ENCODE peak calls at places on chromosome 9, in eight cellular contexts. One of them, this sample, is unnamed. For H3K36me3 and H3K27me3, the result is how much of the 10 kb centered on the place peaks cover.

GRCh38 chr9:123287639-123288038 is 19.3 kb upstream of the STRBP start:
- DNase-seq in fibroblast of lung: no peak
- DNase-seq in breast epithelium: no peak
- DNase-seq in endothelial cell of umbilical vein: no peak
- DNase-seq in upper lobe of right lung: no peak
- DNase-seq in colonic mucosa: no peak
- DNase-seq in sigmoid colon: no peak
- DNase-seq in right lobe of liver: no peak
- DNase-seq in this sample: no peak

GRCh38 chr9:96169488-96169887 is 132.5 kb downstream of the HSD17B3 start:
- DNase-seq in fibroblast of lung: peak
- DNase-seq in right lobe of liver: no peak
- DNase-seq in endothelial cell of umbilical vein: no peak
- DNase-seq in breast epithelium: no peak
- DNase-seq in upper lobe of right lung: no peak
- DNase-seq in colonic mucosa: peak
- DNase-seq in sigmoid colon: peak
- DNase-seq in this sample: no peak

GRCh38 chr9:18499987-18500386 is 26.0 kb downstream of the ADAMTSL1 start:
- DNase-seq in breast epithelium: no peak
- DNase-seq in colonic mucosa: no peak
- DNase-seq in upper lobe of right lung: no peak
- DNase-seq in sigmoid colon: no peak
- DNase-seq in endothelial cell of umbilical vein: no peak
- DNase-seq in fibroblast of lung: peak
- DNase-seq in right lobe of liver: no peak
- DNase-seq in this sample: no peak

GRCh38 chr9:37840560-37841194 is 40.1 kb downstream of the DCAF10 start:
- DNase-seq in upper lobe of right lung: no peak
- DNase-seq in fibroblast of lung: peak
- DNase-seq in breast epithelium: no peak
- DNase-seq in sigmoid colon: no peak
- DNase-seq in endothelial cell of umbilical vein: peak
- DNase-seq in colonic mucosa: no peak
- DNase-seq in right lobe of liver: no peak
- DNase-seq in this sample: peak

GRCh38 chr9:14403112-14403511 is 89.2 kb upstream of the NFIB start:
- DNase-seq in breast epithelium: no peak
- DNase-seq in fibroblast of lung: no peak
- DNase-seq in upper lobe of right lung: no peak
- DNase-seq in right lobe of liver: no peak
- DNase-seq in sigmoid colon: no peak
- DNase-seq in endothelial cell of umbilical vein: no peak
- DNase-seq in colonic mucosa: no peak
- DNase-seq in this sample: no peak

GRCh38 chr9:72772641-72773040 is 180.2 kb downstream of the ALDH1A1 start:
- DNase-seq in colonic mucosa: no peak
- DNase-seq in fibroblast of lung: peak
- DNase-seq in endothelial cell of umbilical vein: no peak
- DNase-seq in breast epithelium: no peak
- DNase-seq in sigmoid colon: no peak
- DNase-seq in upper lobe of right lung: no peak
- DNase-seq in right lobe of liver: no peak
- DNase-seq in this sample: no peak

GRCh38 chr9:137433349-137433915 is 7.7 kb downstream of the ENTPD8 start:
- DNase-seq in sigmoid colon: no peak
- DNase-seq in right lobe of liver: no peak
- DNase-seq in upper lobe of right lung: peak
- DNase-seq in colonic mucosa: no peak
- DNase-seq in fibroblast of lung: no peak
- DNase-seq in endothelial cell of umbilical vein: no peak
- DNase-seq in breast epithelium: no peak
- DNase-seq in this sample: no peak

GRCh38 chr9:80664327-80665210 is 1024.8 kb downstream of the TLE1 start:
- DNase-seq in upper lobe of right lung: no peak
- DNase-seq in breast epithelium: no peak
- DNase-seq in right lobe of liver: no peak
- DNase-seq in fibroblast of lung: peak
- DNase-seq in colonic mucosa: no peak
- DNase-seq in sigmoid colon: no peak
- DNase-seq in endothelial cell of umbilical vein: no peak
- DNase-seq in this sample: no peak

GRCh38 chr9:81490605-81491331 is 198.6 kb downstream of the TLE1 start:
- DNase-seq in upper lobe of right lung: no peak
- DNase-seq in fibroblast of lung: peak
- DNase-seq in colonic mucosa: no peak
- DNase-seq in right lobe of liver: no peak
- DNase-seq in endothelial cell of umbilical vein: peak
- DNase-seq in sigmoid colon: no peak
- DNase-seq in breast epithelium: no peak
- DNase-seq in this sample: peak

GRCh38 chr9:4502444-4502843 is 12.2 kb downstream of the SLC1A1 start:
- DNase-seq in colonic mucosa: no peak
- DNase-seq in right lobe of liver: no peak
- DNase-seq in sigmoid colon: no peak
- DNase-seq in endothelial cell of umbilical vein: no peak
- DNase-seq in upper lobe of right lung: no peak
- DNase-seq in fibroblast of lung: no peak
- DNase-seq in breast epithelium: no peak
- DNase-seq in this sample: no peak

GRCh38 chr9:121876658-121877271 is 216.3 kb downstream of the TTLL11 start:
- DNase-seq in endothelial cell of umbilical vein: no peak
- DNase-seq in colonic mucosa: no peak
- DNase-seq in fibroblast of lung: peak
- DNase-seq in upper lobe of right lung: no peak
- DNase-seq in sigmoid colon: no peak
- DNase-seq in breast epithelium: no peak
- DNase-seq in right lobe of liver: no peak
- DNase-seq in this sample: peak

GRCh38 chr9:129481824-129482511 is 138.9 kb downstream of the C9orf50 start:
- DNase-seq in right lobe of liver: no peak
- DNase-seq in endothelial cell of umbilical vein: peak
- DNase-seq in upper lobe of right lung: no peak
- DNase-seq in breast epithelium: no peak
- DNase-seq in colonic mucosa: no peak
- DNase-seq in sigmoid colon: no peak
- DNase-seq in fibroblast of lung: peak
- DNase-seq in this sample: peak

GRCh38 chr9:99211746-99212145 is 10.0 kb downstream of the ALG2 start:
- DNase-seq in colonic mucosa: no peak
- DNase-seq in fibroblast of lung: no peak
- DNase-seq in upper lobe of right lung: no peak
- DNase-seq in right lobe of liver: no peak
- DNase-seq in endothelial cell of umbilical vein: no peak
- DNase-seq in sigmoid colon: no peak
- DNase-seq in breast epithelium: no peak
- DNase-seq in this sample: no peak

GRCh38 chr9:99213197-99213596 is 8.5 kb downstream of the ALG2 start:
- DNase-seq in colonic mucosa: no peak
- DNase-seq in breast epithelium: no peak
- DNase-seq in fibroblast of lung: no peak
- DNase-seq in right lobe of liver: no peak
- DNase-seq in endothelial cell of umbilical vein: no peak
- DNase-seq in upper lobe of right lung: no peak
- DNase-seq in sigmoid colon: no peak
- DNase-seq in this sample: no peak

GRCh38 chr9:99210572-99210971 is 11.2 kb downstream of the ALG2 start:
- DNase-seq in endothelial cell of umbilical vein: no peak
- DNase-seq in colonic mucosa: no peak
- DNase-seq in right lobe of liver: no peak
- DNase-seq in fibroblast of lung: no peak
- DNase-seq in sigmoid colon: no peak
- DNase-seq in breast epithelium: no peak
- DNase-seq in upper lobe of right lung: no peak
- DNase-seq in this sample: no peak

GRCh38 chr9:99221266-99221622 is 498 bp downstream of the ALG2 start:
- DNase-seq in endothelial cell of umbilical vein: no peak
- DNase-seq in colonic mucosa: no peak
- DNase-seq in upper lobe of right lung: no peak
- DNase-seq in sigmoid colon: no peak
- DNase-seq in right lobe of liver: peak
- DNase-seq in fibroblast of lung: no peak
- DNase-seq in breast epithelium: no peak
- DNase-seq in this sample: no peak

GRCh38 chr9:99216073-99216472 is 5.7 kb downstream of the ALG2 start:
- DNase-seq in colonic mucosa: no peak
- DNase-seq in sigmoid colon: no peak
- DNase-seq in endothelial cell of umbilical vein: no peak
- DNase-seq in right lobe of liver: no peak
- DNase-seq in fibroblast of lung: no peak
- DNase-seq in breast epithelium: no peak
- DNase-seq in upper lobe of right lung: no peak
- DNase-seq in this sample: no peak
- H3K36me3 ChIP-seq in colonic mucosa: under half
- H3K36me3 ChIP-seq in sigmoid colon: under half
- H3K36me3 ChIP-seq in endothelial cell of umbilical vein: under half
- H3K36me3 ChIP-seq in right lobe of liver: under half
- H3K36me3 ChIP-seq in fibroblast of lung: under half
- H3K36me3 ChIP-seq in breast epithelium: under half
- H3K36me3 ChIP-seq in upper lobe of right lung: under half
- H3K36me3 ChIP-seq in this sample: under half

GRCh38 chr9:114834386-114834785 is 28.5 kb upstream of the TNFSF15 start:
- DNase-seq in right lobe of liver: no peak
- DNase-seq in sigmoid colon: no peak
- DNase-seq in endothelial cell of umbilical vein: no peak
- DNase-seq in fibroblast of lung: no peak
- DNase-seq in colonic mucosa: no peak
- DNase-seq in upper lobe of right lung: no peak
- DNase-seq in breast epithelium: no peak
- DNase-seq in this sample: no peak
- H3K4me3 ChIP-seq in right lobe of liver: no peak
- H3K4me3 ChIP-seq in sigmoid colon: no peak
- H3K4me3 ChIP-seq in endothelial cell of umbilical vein: no peak
- H3K4me3 ChIP-seq in fibroblast of lung: no peak
- H3K4me3 ChIP-seq in colonic mucosa: no peak
- H3K4me3 ChIP-seq in upper lobe of right lung: no peak
- H3K4me3 ChIP-seq in breast epithelium: no peak
- H3K4me3 ChIP-seq in this sample: no peak

DNA sequence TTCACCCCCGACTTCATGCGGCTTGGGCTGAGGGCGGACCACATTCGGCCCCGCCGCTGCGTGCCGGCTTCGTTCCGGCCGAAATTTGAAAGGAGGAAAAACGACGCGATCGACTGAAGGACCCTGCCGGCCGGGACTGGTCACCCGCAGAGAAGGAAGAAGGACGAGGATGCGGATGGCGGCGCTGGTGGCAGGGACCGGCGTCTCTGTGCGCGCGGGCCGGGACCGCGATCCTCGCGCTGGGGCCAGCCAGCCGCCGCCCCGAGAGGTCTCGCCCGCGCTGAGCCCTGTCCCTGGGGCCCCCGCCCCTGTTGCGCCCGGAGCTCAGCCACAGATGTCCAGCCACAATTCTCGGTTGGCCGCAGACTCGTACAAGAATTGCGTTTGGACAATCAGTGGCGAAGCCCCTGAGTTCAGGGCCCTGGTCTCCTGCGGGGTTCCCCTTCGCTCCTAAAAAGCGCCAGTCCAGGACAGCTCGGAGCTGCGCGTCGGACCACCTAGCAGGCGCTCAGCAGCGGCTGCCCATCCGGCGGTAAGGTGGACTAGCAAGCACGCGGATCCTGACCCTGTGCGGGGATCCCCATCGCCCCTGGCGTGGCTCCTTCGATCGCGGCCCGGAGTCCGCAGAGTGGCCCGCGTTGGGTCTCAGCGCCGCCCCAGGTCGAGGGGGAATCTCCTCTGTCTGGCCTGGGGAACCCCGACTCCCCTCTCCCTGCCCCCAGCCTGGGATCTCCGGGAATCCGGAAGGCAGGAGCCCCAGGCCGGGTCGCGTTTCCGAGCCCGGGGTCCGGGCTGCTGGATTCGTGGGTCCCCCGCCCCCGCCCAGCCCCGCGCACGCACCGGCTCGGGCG is 21.4 kb downstream of the URM1 start:
- DNase-seq in upper lobe of right lung: no peak
- DNase-seq in right lobe of liver: no peak
- DNase-seq in fibroblast of lung: no peak
- DNase-seq in sigmoid colon: no peak
- DNase-seq in endothelial cell of umbilical vein: no peak
- DNase-seq in breast epithelium: no peak
- DNase-seq in colonic mucosa: no peak
- DNase-seq in this sample: no peak
- H3K27me3 ChIP-seq in upper lobe of right lung: under half
- H3K27me3 ChIP-seq in right lobe of liver: under half
- H3K27me3 ChIP-seq in fibroblast of lung: under half
- H3K27me3 ChIP-seq in sigmoid colon: under half
- H3K27me3 ChIP-seq in endothelial cell of umbilical vein: under half
- H3K27me3 ChIP-seq in breast epithelium: under half
- H3K27me3 ChIP-seq in colonic mucosa: under half
- H3K27me3 ChIP-seq in this sample: under half

DNA sequence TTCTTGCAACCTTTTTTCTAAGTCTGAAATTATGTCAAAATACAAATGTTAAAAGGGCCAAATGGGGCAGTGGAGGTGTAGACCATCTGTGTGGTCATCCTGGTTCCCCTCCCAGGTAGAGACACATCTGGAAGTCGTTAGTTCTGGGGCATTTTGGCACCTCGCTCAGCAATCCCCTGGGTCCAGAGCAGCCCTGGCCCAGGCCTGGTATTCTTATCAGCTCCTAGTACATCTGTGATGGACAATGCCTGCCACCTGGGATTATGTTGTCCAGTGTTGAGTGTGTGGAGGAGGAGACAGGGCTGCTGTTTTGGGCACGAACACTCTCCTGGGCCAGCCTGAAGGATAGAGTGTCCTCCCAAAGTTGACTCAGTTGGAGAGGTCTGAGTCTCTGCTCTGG is 74.8 kb downstream of the GADD45G start:
- DNase-seq in breast epithelium: no peak
- DNase-seq in fibroblast of lung: no peak
- DNase-seq in colonic mucosa: no peak
- DNase-seq in upper lobe of right lung: no peak
- DNase-seq in sigmoid colon: no peak
- DNase-seq in endothelial cell of umbilical vein: no peak
- DNase-seq in right lobe of liver: no peak
- DNase-seq in this sample: no peak
- H3K36me3 ChIP-seq in breast epithelium: under half
- H3K36me3 ChIP-seq in fibroblast of lung: under half
- H3K36me3 ChIP-seq in colonic mucosa: under half
- H3K36me3 ChIP-seq in upper lobe of right lung: under half
- H3K36me3 ChIP-seq in sigmoid colon: under half
- H3K36me3 ChIP-seq in endothelial cell of umbilical vein: under half
- H3K36me3 ChIP-seq in right lobe of liver: under half
- H3K36me3 ChIP-seq in this sample: under half